ENCODE peak calls at places on chromosomes 16 and 17, in six cellular contexts. F, C, L, V, W and Y are unnamed samples.

GRCh38 chr16:85391769-85392583 is 221.1 kb upstream of the GSE1 start:
- DNase-seq in L (no peak), W (no peak), C (no peak), F (no peak), V (peak; percentile 25), Y (no peak)

GRCh38 chr16:78386925-78387324 is 287.5 kb downstream of the WWOX start:
- DNase-seq in F (no peak), C (no peak), V (no peak), W (no peak), L (no peak), Y (no peak)

GRCh38 chr17:80790981-80791742 is 200.5 kb upstream of the CHMP6 start:
- DNase-seq in V (no peak), L (peak; percentile 29), C (peak; percentile 22), F (no peak), W (peak; percentile 60), Y (peak; percentile 23)

GRCh38 chr17:64641499-64641898 is 20.6 kb downstream of the SMURF2 start:
- DNase-seq in L (no peak), W (no peak), F (peak; percentile 37), C (no peak), V (no peak), Y (no peak)

GRCh38 chr17:82323514-82324234 is 6.3 kb upstream of the CD7 start:
- DNase-seq in F (no peak), W (no peak), L (no peak), V (no peak), C (no peak), Y (no peak)

GRCh38 chr17:51298508-51299371 is 38.4 kb downstream of the UTP18 start:
- DNase-seq in C (peak; percentile 23), V (no peak), L (no peak), F (peak; percentile 86), W (no peak), Y (no peak)

GRCh38 chr17:44673893-44674292 is 15.7 kb downstream of the CCDC43 start:
- DNase-seq in F (no peak), V (no peak), W (no peak), L (no peak), C (no peak), Y (no peak)

GRCh38 chr17:31561469-31562412 is 170.3 kb downstream of the RAB11FIP4 start:
- DNase-seq in L (no peak), V (no peak), C (no peak), W (no peak), F (peak; percentile 52), Y (no peak)

GRCh38 chr17:74432484-74433391 is 850 bp downstream of the GPRC5C start:
- DNase-seq in C (no peak), L (no peak), V (no peak), W (no peak), F (no peak), Y (no peak)

GRCh38 chr17:3911271-3912053 is 4.8 kb downstream of the P2RX1 start:
- DNase-seq in C (peak; percentile 66), F (no peak), L (peak; percentile 80), W (no peak), V (no peak), Y (no peak)

GRCh38 chr17:44565866-44566443 is 8.7 kb downstream of the FZD2 start:
- DNase-seq in V (no peak), W (no peak), C (no peak), L (no peak), F (peak; percentile 7), Y (no peak)

GRCh38 chr16:30666681-30667080 is 8.4 kb downstream of the FBRS start:
- DNase-seq in W (no peak), L (no peak), V (no peak), F (no peak), C (no peak), Y (no peak)

GRCh38 chr17:1323336-1323735 is 43.9 kb downstream of the TRARG1 start:
- DNase-seq in V (peak; percentile 28), W (no peak), F (peak; percentile 17), L (no peak), C (no peak), Y (no peak)

GRCh38 chr16:71552698-71553503 is 24.0 kb downstream of the TAT start:
- DNase-seq in V (no peak), L (no peak), F (peak; percentile 21), C (no peak), W (no peak), Y (no peak)

GRCh38 chr17:19331134-19331533 is 31.4 kb downstream of the B9D1 start:
- DNase-seq in C (no peak), L (no peak), F (no peak), V (no peak), W (no peak), Y (no peak)

GRCh38 chr16:53041196-53041977 is 11.3 kb downstream of the CHD9NB start:
- DNase-seq in C (no peak), W (peak; percentile 86), V (no peak), L (no peak), F (peak; percentile 93), Y (no peak)

GRCh38 chr16:84618428-84619102 is 687 bp upstream of the COTL1 start:
- DNase-seq in C (no peak), V (no peak), W (no peak), L (no peak), F (no peak), Y (no peak)

GRCh38 chr17:31433811-31434210 is 42.3 kb downstream of the RAB11FIP4 start:
- DNase-seq in C (no peak), V (no peak), W (no peak), F (no peak), L (no peak), Y (no peak)

GRCh38 chr16:2270070-2270462 is 2.1 kb upstream of the RNPS1 start:
- DNase-seq in C (no peak), W (no peak), V (no peak), F (no peak), L (no peak), Y (no peak)

GRCh38 chr16:50616883-50617629 is 64.1 kb downstream of the SNX20 start:
- DNase-seq in C (no peak), F (no peak), W (no peak), L (no peak), V (no peak), Y (no peak)

GRCh38 chr16:57775661-57776469 is 26.4 kb downstream of the KIFC3 start:
- DNase-seq in F (no peak), L (no peak), C (no peak), V (no peak), W (no peak), Y (peak; percentile 40)

GRCh38 chr16:3152022-3152272 is 17.1 kb downstream of the ZNF213 start:
- DNase-seq in W (no peak), F (peak; percentile 28), V (peak; percentile 46), L (no peak), C (no peak), Y (no peak)

GRCh38 chr17:19958023-19958422 is 19.6 kb downstream of the AKAP10 start:
- DNase-seq in W (no peak), C (no peak), L (no peak), V (no peak), F (no peak), Y (no peak)

GRCh38 chr17:8162997-8163977 is 539 bp upstream of the VAMP2 start:
- DNase-seq in C (peak; percentile 5), W (no peak), L (peak; percentile 16), V (peak; percentile 49), F (no peak), Y (no peak)

GRCh38 chr17:81713004-81713555 is 996 bp downstream of the SLC25A10 start:
- DNase-seq in C (no peak), V (no peak), W (no peak), L (no peak), F (no peak), Y (no peak)

GRCh38 chr16:88941051-88941932 is 35.7 kb downstream of the CBFA2T3 start:
- DNase-seq in C (no peak), V (no peak), W (no peak), F (no peak), L (no peak), Y (no peak)

GRCh38 chr16:13708361-13708760 is 211.6 kb upstream of the ERCC4 start:
- DNase-seq in V (no peak), C (no peak), W (no peak), F (no peak), L (no peak), Y (no peak)

GRCh38 chr16:85425061-85425662 is 188.0 kb upstream of the GSE1 start:
- DNase-seq in W (no peak), F (no peak), C (no peak), V (peak; percentile 31), L (no peak), Y (no peak)

GRCh38 chr17:37766951-37767350 is 22.1 kb upstream of the HNF1B start:
- DNase-seq in L (no peak), C (no peak), V (no peak), W (no peak), F (no peak), Y (no peak)

GRCh38 chr17:43699438-43699756 is 37.7 kb upstream of the MEOX1 start:
- DNase-seq in W (no peak), L (no peak), C (no peak), V (no peak), F (no peak), Y (no peak)

GRCh38 chr16:84282533-84282932 is 12.1 kb upstream of the WFDC1 start:
- DNase-seq in V (no peak), C (no peak), L (no peak), F (no peak), W (no peak), Y (no peak)

GRCh38 chr17:39705786-39706348 is 6.0 kb downstream of the ERBB2 start:
- DNase-seq in F (no peak), W (no peak), V (peak; percentile 86), C (no peak), L (no peak), Y (no peak)

GRCh38 chr16:1960665-1961630 is 1.6 kb downstream of the NDUFB10 start:
- DNase-seq in W (no peak), C (peak; percentile 32), F (peak; percentile 39), L (no peak), V (peak; percentile 39), Y (no peak)

GRCh38 chr17:15411556-15412198 is 55.7 kb downstream of the CDRT4 start:
- DNase-seq in L (no peak), C (no peak), W (no peak), V (no peak), F (no peak), Y (no peak)

GRCh38 chr17:77444653-77445029 is 303.9 kb downstream of the SEC14L1 start:
- DNase-seq in L (no peak), C (no peak), V (no peak), W (no peak), F (peak; percentile 65), Y (no peak)

GRCh38 chr16:26727801-26728200 is 338.9 kb upstream of the C16orf82 start:
- DNase-seq in F (no peak), C (no peak), L (no peak), V (no peak), W (no peak), Y (no peak)

GRCh38 chr16:4882633-4883285 is 35.5 kb downstream of the UBN1 start:
- DNase-seq in F (no peak), V (no peak), L (no peak), C (no peak), W (no peak), Y (no peak)

GRCh38 chr17:78933959-78934568 is 8.9 kb upstream of the TIMP2 start:
- DNase-seq in F (no peak), L (no peak), W (peak; percentile 97), C (no peak), V (peak; percentile 87), Y (peak; percentile 84)

GRCh38 chr17:413016-413350 is 60.4 kb upstream of the RPH3AL start:
- DNase-seq in C (peak; percentile 20), L (no peak), W (no peak), F (no peak), V (no peak), Y (no peak)